ENCODE peak calls at places on chromosomes 11 and 22, in five cellular contexts. J, S, R, H and A are unnamed samples.

GRCh38 chr11:14193644-14194043 is 165.3 kb downstream of the RRAS2 start:
- DNase-seq in H (no peak), R (no peak), S (no peak), J (no peak), A (no peak)

GRCh38 chr11:134632347-134633119 is 220.5 kb upstream of the B3GAT1 start:
- DNase-seq in H (no peak), S (no peak), R (no peak), J (no peak), A (no peak)

GRCh38 chr11:27392715-27393114 is 29.7 kb upstream of the CCDC34 start:
- DNase-seq in H (no peak), S (no peak), J (no peak), R (no peak), A (no peak)

GRCh38 chr11:134578807-134579708 is 167.0 kb upstream of the B3GAT1 start:
- DNase-seq in H (no peak), R (peak; percentile 14), J (peak; percentile 23), S (no peak), A (peak; percentile 44)

GRCh38 chr11:95338430-95338991 is 107.5 kb upstream of the SESN3 start:
- DNase-seq in J (peak; percentile 50), S (peak; percentile 82), R (peak; percentile 25), H (no peak), A (peak; percentile 61)

GRCh38 chr11:8928981-8929615 is 3.6 kb downstream of the C11orf16 start:
- DNase-seq in H (no peak), J (no peak), R (no peak), S (no peak), A (no peak)

GRCh38 chr11:117220999-117221774 is 10.7 kb downstream of the PCSK7 start:
- DNase-seq in H (no peak), J (peak; percentile 79), S (peak; percentile 32), R (no peak), A (no peak)

GRCh38 chr22:27654536-27655445 is 146.8 kb downstream of the MN1 start:
- DNase-seq in H (no peak), J (no peak), R (no peak), S (no peak), A (no peak)

GRCh38 chr22:39448205-39449054 is 8.4 kb upstream of the MGAT3 start:
- DNase-seq in J (no peak), S (peak; percentile 84), H (no peak), R (no peak), A (no peak)

GRCh38 chr11:2991477-2992233 is 474 bp downstream of the NAP1L4 start:
- DNase-seq in S (no peak), H (no peak), J (peak; percentile 80), R (no peak), A (peak; percentile 86)